ENCODE peak calls at places on chromosomes 11 and 22, in five cellular contexts. Q, Z, X, A and Y are unnamed samples.

GRCh38 chr11:113514856-113515255 is 39.7 kb upstream of the DRD2 start:
- DNase-seq in Q (no peak), Z (no peak), X (no peak), A (no peak), Y (no peak)

GRCh38 chr11:30107899-30108298 is 91.1 kb upstream of the KCNA4 start:
- DNase-seq in Q (no peak), Z (no peak), X (peak), A (no peak), Y (no peak)

GRCh38 chr11:75453916-75454655 is 21.1 kb upstream of the KLHL35 start:
- DNase-seq in Q (no peak), Z (no peak), X (peak), A (no peak), Y (no peak)

GRCh38 chr22:46376096-46376495 is 40.6 kb downstream of the TRMU start:
- DNase-seq in Q (no peak), Z (no peak), X (no peak), A (no peak), Y (no peak)

GRCh38 chr11:121191787-121192186 is 90.7 kb downstream of the TECTA start:
- DNase-seq in Q (no peak), Z (no peak), X (no peak), A (no peak), Y (no peak)

GRCh38 chr11:131713529-131714134 is 343.2 kb downstream of the NTM start:
- DNase-seq in Q (no peak), Z (no peak), X (no peak), A (no peak), Y (no peak)

GRCh38 chr22:26169312-26170111 is at the start of gene SEZ6L:
- DNase-seq in Q (no peak), Z (no peak), X (no peak), A (no peak), Y (peak)

GRCh38 chr22:23564276-23564675 is 15.8 kb downstream of the IGLL1 start:
- DNase-seq in Q (no peak), Z (no peak), X (no peak), A (no peak), Y (no peak)

GRCh38 chr11:68479390-68479789 is 18.8 kb downstream of the PPP6R3 start:
- DNase-seq in Q (no peak), Z (no peak), X (no peak), A (no peak), Y (no peak)

GRCh38 chr22:31103899-31104694 is 3.3 kb downstream of the SELENOM start:
- DNase-seq in Q (no peak), Z (no peak), X (no peak), A (peak), Y (no peak)

GRCh38 chr22:31105282-31105929 is 2.0 kb downstream of the SELENOM start:
- DNase-seq in Q (no peak), Z (no peak), X (no peak), A (peak), Y (no peak)

GRCh38 chr22:31103111-31103510 is 4.3 kb downstream of the SELENOM start:
- DNase-seq in Q (no peak), Z (no peak), X (no peak), A (no peak), Y (no peak)

GRCh38 chr22:31106001-31106571 is 1.3 kb downstream of the SELENOM start:
- DNase-seq in Q (no peak), Z (no peak), X (no peak), A (peak), Y (no peak)

GRCh38 chr22:31104869-31105268 is 2.5 kb downstream of the SELENOM start:
- DNase-seq in Q (no peak), Z (peak), X (no peak), A (peak), Y (no peak)
- TF ChIP-seq CTCF in Q (no peak), Z (peak), X (no peak), A (no peak), Y (peak)

GRCh38 chr22:29194269-29194668 is 11.4 kb upstream of the EMID1 start:
- DNase-seq in Q (no peak), Z (no peak), X (no peak), A (no peak), Y (no peak)
- TF ChIP-seq CTCF in Q (no peak), Z (peak), X (no peak), A (no peak), Y (no peak)

GRCh38 chr22:22143448-22143847 is 101.1 kb upstream of the VPREB1 start:
- DNase-seq in Q (no peak), Z (no peak), X (no peak), A (no peak), Y (no peak)

GRCh38 chr22:22148905-22149304 is 95.7 kb upstream of the VPREB1 start:
- DNase-seq in Q (no peak), Z (no peak), X (no peak), A (no peak), Y (no peak)

GRCh38 chr22:22141771-22142591 is 102.6 kb upstream of the VPREB1 start:
- DNase-seq in Q (no peak), Z (no peak), X (no peak), A (no peak), Y (no peak)

GRCh38 chr22:22141031-22141430 is 103.6 kb upstream of the VPREB1 start:
- DNase-seq in Q (no peak), Z (no peak), X (no peak), A (no peak), Y (no peak)

DNA sequence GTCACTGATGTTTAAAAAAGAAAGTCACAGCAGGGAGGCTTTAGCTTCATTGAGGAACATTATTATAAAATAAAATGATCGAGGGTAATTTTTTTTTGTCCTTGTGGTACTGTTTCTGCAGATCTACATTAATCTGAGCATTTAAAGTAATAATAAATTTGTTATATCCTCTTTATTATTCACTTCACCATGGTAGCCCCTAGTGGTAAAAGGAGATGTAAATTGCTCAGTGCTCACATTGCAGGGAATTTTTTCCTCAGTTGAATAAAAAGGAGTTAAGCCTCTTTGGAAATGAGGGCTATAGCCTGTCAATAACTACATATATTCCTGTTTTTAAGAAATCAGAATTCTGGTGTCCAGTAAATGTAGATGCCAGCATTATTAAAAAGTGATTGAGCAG is 99.7 kb upstream of the VPREB1 start:
- DNase-seq in Q (no peak), Z (no peak), X (no peak), A (no peak), Y (no peak)
- TF ChIP-seq CTCF in Q (no peak), Z (no peak), X (peak), A (no peak), Y (no peak)

GRCh38 chr11:96214745-96215093 is 128.3 kb downstream of the MAML2 start:
- DNase-seq in Q (no peak), Z (no peak), X (no peak), A (no peak), Y (no peak)
- TF ChIP-seq CTCF in Q (no peak), Z (no peak), X (no peak), A (no peak), Y (no peak)

DNA sequence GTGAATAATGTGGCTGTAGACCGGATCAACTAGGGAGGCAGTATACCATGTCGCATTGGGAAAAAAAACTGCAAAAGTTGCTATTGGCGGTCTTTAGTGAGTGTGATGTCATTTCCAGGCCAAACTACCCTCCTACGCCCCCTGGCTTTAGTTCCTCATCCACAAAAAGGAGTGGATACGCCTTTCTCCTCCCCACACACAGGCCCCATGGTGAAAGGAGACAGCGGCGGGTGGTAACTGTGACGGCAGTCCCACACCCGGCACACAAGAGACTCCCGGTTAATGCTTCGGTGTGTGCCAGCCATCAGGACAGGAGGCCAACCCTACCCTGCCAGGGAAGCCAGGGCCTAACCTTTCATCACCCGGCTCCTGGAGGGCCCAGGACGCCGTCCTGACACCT is 11.0 kb downstream of the TP53I11 start:
- DNase-seq in Q (no peak), Z (no peak), X (peak), A (no peak), Y (no peak)
- TF ChIP-seq CTCF in Q (no peak), Z (no peak), X (peak), A (no peak), Y (no peak)

DNA sequence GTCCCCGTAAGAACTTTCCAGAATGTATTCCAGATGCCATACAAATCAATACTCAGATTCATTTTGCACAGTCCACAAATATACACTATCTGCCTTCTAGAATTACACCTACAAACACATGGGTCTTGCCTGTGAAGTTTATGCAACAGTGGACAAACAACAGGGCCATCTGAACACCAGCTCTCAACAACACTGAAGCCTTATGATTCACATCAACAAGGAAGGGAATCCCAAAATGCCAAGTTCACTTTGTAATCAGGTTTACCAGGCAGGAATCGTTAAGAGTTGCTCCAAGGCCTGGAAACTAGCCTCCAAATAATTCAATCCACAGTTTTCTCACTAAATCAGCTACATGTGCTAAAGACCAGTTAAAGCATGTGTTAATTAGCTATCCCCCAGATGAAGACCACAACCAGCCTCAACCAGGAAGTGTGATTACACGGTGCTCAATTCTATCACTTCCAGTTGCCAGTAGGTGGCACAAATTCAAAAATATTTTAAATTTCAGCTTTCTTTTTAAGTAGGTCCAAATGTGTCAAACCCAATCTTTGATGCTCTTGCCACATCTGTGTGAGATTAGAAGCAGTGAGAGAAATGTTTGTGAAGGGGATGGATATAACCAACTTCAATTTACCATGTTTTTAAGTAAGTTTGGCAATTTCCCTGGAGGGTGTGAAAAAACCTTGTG is 139.1 kb upstream of the BDNF start:
- DNase-seq in Q (no peak), Z (no peak), X (peak), A (no peak), Y (no peak)
- TF ChIP-seq CTCF in Q (no peak), Z (no peak), X (peak), A (no peak), Y (peak)